ENCODE peak calls at places on chromosome 21, in nine cellular contexts. Q, W, I, U, M, T, A, H and F are unnamed samples.

GRCh38 chr21:37915941-37916794 is at the start of gene KCNJ6:
- DNase-seq in I (peak; percentile 62), Q (peak; percentile 38), U (peak; percentile 5), M (no peak), H (peak; percentile 87), T (peak; percentile 62), A (no peak), W (no peak), F (no peak)

GRCh38 chr21:25005388-25005787 is 601.9 kb downstream of the MRPL39 start:
- DNase-seq in W (no peak), Q (no peak), T (no peak), U (no peak), A (no peak), M (no peak), I (no peak), H (no peak), F (no peak)

GRCh38 chr21:44867999-44868700 is 5.3 kb downstream of the PTTG1IP start:
- DNase-seq in W (no peak), T (no peak), Q (peak; percentile 24), A (peak; percentile 67), U (no peak), M (no peak), I (peak; percentile 43), H (no peak), F (no peak)

GRCh38 chr21:35648512-35648911 is 411.8 kb downstream of the SETD4 start:
- DNase-seq in Q (no peak), H (no peak), U (peak; percentile 53), W (no peak), T (peak; percentile 23), A (no peak), I (no peak), M (no peak), F (no peak)

GRCh38 chr21:39125752-39126485 is 57.3 kb downstream of the PSMG1 start:
- DNase-seq in H (peak; percentile 85), T (no peak), I (no peak), A (no peak), U (peak; percentile 78), W (no peak), M (no peak), Q (peak; percentile 53), F (no peak)

GRCh38 chr21:46295177-46295711 is 9.1 kb downstream of the YBEY start:
- DNase-seq in T (no peak), I (peak; percentile 51), U (no peak), A (no peak), W (no peak), Q (no peak), M (no peak), H (no peak), F (no peak)

GRCh38 chr21:39650306-39650705 is 37.6 kb downstream of the B3GALT5 start:
- DNase-seq in H (no peak), M (no peak), T (no peak), W (no peak), I (no peak), U (no peak), Q (no peak), A (no peak), F (no peak)

GRCh38 chr21:27819299-27819698 is 852.4 kb upstream of the ADAMTS5 start:
- DNase-seq in T (no peak), M (no peak), Q (no peak), U (no peak), H (no peak), I (no peak), W (no peak), A (no peak), F (no peak)

GRCh38 chr21:26119906-26120305 is 50.7 kb downstream of the APP start:
- DNase-seq in M (no peak), U (no peak), H (no peak), I (no peak), Q (no peak), A (no peak), W (no peak), T (no peak), F (no peak)

GRCh38 chr21:26120833-26121232 is 49.7 kb downstream of the APP start:
- DNase-seq in H (no peak), Q (no peak), M (peak; percentile 80), T (no peak), W (no peak), U (no peak), A (no peak), I (no peak), F (no peak)

GRCh38 chr21:26117972-26118367 is 52.6 kb downstream of the APP start:
- DNase-seq in M (no peak), A (no peak), W (no peak), U (no peak), H (no peak), T (no peak), Q (no peak), I (no peak), F (no peak)

GRCh38 chr21:26117324-26117971 is 53.1 kb downstream of the APP start:
- DNase-seq in H (no peak), M (no peak), A (no peak), T (no peak), Q (no peak), U (no peak), I (no peak), W (no peak), F (no peak)

DNA sequence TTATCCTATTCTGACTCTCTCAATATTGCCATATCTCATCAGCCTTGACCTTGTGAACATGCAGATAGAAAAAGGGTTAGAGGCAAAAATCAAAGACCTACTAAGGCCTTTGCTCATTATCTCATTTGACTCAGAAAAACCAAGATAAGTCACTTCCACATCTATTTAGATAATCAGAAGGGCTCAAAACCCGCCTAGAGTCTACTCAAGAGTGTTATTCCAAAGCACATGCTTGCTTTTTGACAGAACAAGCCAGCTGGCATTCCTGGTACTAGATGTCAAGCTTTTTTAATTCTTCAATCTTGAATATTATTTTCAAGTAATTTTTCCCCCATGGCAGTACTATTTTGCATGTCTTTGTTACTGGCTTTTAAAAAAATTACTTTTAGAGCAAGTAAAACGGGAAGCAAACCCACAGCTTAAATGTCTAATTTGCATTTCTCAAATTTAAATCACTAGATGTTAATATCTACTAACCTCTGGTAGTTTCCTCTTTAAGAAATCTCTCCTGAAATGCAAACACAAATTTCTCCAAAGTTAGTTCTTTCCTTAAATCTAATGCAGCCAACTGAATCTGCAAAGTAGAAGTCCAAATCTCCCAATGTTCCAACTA is 51.5 kb downstream of the APP start:
- DNase-seq in H (no peak), W (no peak), M (no peak), T (no peak), I (no peak), U (no peak), A (no peak), Q (no peak), F (no peak)
- H3K4me1 ChIP-seq in H (peaks cover 29% of the 10 kb centered on the region), W (peaks cover 12% of the 10 kb centered on the region), M (peaks cover 32% of the 10 kb centered on the region), T (no peaks in the 10 kb centered on the region), I (peaks cover 4% of the 10 kb centered on the region), U (no peaks in the 10 kb centered on the region), A (peaks cover 7% of the 10 kb centered on the region), Q (peaks cover 13% of the 10 kb centered on the region), F (peaks cover 16% of the 10 kb centered on the region)

GRCh38 chr21:34052171-34052570 is 21.2 kb upstream of the MRPS6 start:
- DNase-seq in Q (no peak), I (no peak), A (no peak), M (no peak), W (no peak), H (no peak), U (no peak), T (no peak), F (no peak)

GRCh38 chr21:34047835-34048234 is 25.5 kb upstream of the MRPS6 start:
- DNase-seq in Q (no peak), M (no peak), U (no peak), T (no peak), A (no peak), W (no peak), I (no peak), H (no peak), F (no peak)

GRCh38 chr21:34043333-34043732 is 30.0 kb upstream of the MRPS6 start:
- DNase-seq in M (no peak), A (no peak), W (no peak), T (no peak), Q (no peak), I (no peak), H (no peak), U (no peak), F (no peak)

GRCh38 chr21:34042735-34043134 is 30.6 kb upstream of the MRPS6 start:
- DNase-seq in U (no peak), W (no peak), I (no peak), A (no peak), H (no peak), Q (no peak), T (no peak), M (no peak), F (no peak)

GRCh38 chr21:34046917-34047316 is 26.5 kb upstream of the MRPS6 start:
- DNase-seq in Q (no peak), W (no peak), M (no peak), T (no peak), U (no peak), I (no peak), H (no peak), A (no peak), F (no peak)
- H3K4me1 ChIP-seq in Q (no peaks in the 10 kb centered on the region), W (no peaks in the 10 kb centered on the region), M (no peaks in the 10 kb centered on the region), T (no peaks in the 10 kb centered on the region), U (no peaks in the 10 kb centered on the region), I (no peaks in the 10 kb centered on the region), H (no peaks in the 10 kb centered on the region), A (no peaks in the 10 kb centered on the region), F (no peaks in the 10 kb centered on the region)

DNA sequence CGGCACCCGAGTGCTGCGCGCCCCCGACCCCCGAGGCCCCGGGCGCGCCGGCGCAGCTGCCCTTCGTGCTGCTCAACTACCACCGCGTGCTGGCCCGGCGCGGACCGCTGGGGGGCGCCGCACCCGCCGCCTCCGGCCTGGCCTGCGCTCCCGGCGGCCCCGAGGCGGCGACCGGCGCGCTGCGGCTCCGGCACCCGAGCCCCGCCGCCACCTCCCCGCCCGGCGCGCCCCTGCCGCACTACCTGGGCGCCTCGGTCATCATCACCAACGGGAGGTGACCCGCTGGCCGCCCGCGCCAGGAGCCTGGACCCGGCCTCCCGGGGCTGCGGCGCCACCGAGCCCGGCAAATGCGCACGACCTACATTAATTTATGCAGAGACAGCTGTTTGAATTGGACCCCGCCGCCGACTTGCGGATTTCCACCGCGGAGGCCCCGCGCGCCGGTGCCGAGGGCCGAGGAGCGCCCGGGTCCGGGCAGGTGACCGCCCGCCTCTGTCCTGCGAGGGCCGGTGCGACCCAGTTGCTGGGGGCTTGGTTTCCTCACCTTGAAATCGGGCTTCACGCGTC is 49.0 kb downstream of the SIM2 start:
- DNase-seq in A (no peak), I (peak; percentile 81), T (peak; percentile 70), U (peak; percentile 25), M (no peak), H (peak; percentile 86), W (no peak), Q (peak; percentile 78), F (no peak)
- H3K4me1 ChIP-seq in A (no peaks in the 10 kb centered on the region), I (no peaks in the 10 kb centered on the region), T (no peaks in the 10 kb centered on the region), U (peaks cover 2% of the 10 kb centered on the region), M (no peaks in the 10 kb centered on the region), H (peaks cover 27% of the 10 kb centered on the region), W (peaks cover 8% of the 10 kb centered on the region), Q (peaks cover 4% of the 10 kb centered on the region), F (peaks cover 6% of the 10 kb centered on the region)

GRCh38 chr21:41950941-41951408 is 2.8 kb downstream of the C2CD2 start:
- DNase-seq in U (no peak), H (no peak), I (no peak), T (no peak), A (no peak), W (no peak), M (no peak), Q (no peak), F (no peak)

GRCh38 chr21:41953831-41954653 is at the start of gene C2CD2:
- DNase-seq in I (peak; percentile 88), Q (peak; percentile 80), A (peak; percentile 92), T (peak; percentile 84), H (peak; percentile 82), U (peak; percentile 51), W (peak; percentile 88), M (no peak), F (no peak)

GRCh38 chr21:41952568-41953248 is 1.1 kb downstream of the C2CD2 start:
- DNase-seq in H (no peak), I (no peak), U (peak; percentile 16), W (no peak), T (no peak), A (no peak), M (no peak), Q (peak; percentile 50), F (no peak)

GRCh38 chr21:41953249-41953830 is 478 bp downstream of the C2CD2 start:
- DNase-seq in H (peak; percentile 45), T (peak; percentile 49), W (no peak), U (no peak), I (no peak), Q (peak; percentile 63), A (no peak), M (no peak), F (no peak)

DNA sequence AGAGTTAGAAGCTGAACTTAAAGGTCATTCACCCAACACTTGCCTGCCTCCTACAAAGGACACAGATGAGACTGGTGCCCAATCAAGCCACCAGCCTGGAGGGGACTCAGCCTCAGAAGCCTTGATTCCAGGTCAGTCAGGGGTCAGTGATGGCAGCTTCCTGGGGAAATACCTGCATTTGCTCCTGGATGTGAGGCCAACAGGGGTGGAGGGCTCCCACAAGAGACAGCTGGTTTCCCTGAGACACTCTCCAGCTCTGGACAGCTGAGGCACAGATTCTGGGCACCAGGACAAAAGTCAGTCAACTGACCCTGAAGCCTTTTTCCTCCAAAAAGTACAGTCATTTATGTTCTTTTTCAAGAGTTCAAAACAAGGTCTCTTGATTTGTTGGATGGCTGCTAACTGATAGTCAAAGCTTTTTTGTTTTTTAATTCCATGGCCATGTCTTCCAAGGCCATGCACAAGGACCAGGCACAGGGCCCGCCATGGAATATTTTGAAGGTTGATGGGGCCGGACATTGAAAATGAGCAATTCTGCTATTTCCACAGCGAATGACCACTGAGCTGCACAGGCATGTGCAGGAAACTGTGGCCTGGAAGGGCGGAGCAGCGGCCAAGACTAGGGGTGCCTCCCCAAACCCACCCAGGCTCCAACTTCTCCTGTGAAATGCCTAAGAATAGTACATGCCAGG is 1.8 kb downstream of the C2CD2 start:
- DNase-seq in W (no peak), Q (no peak), U (no peak), T (no peak), H (no peak), A (no peak), M (no peak), I (no peak), F (no peak)
- H3K4me1 ChIP-seq in W (peaks cover 38% of the 10 kb centered on the region), Q (peaks cover 7% of the 10 kb centered on the region), U (no peaks in the 10 kb centered on the region), T (no peaks in the 10 kb centered on the region), H (peaks cover 7% of the 10 kb centered on the region), A (peaks cover 2% of the 10 kb centered on the region), M (peaks cover 10% of the 10 kb centered on the region), I (peaks cover under 1% of the 10 kb centered on the region), F (peaks cover 39% of the 10 kb centered on the region)